ENCODE peak calls at places on chromosomes 1 and 21, in five cellular contexts. E is effector memory CD4-positive, alpha-beta T cell; K is cardiac muscle cell; Q is PC-9; P is iPS DF 6.9. F is an unnamed sample.

GRCh38 chr1:25695066-25695990 is 78.7 kb downstream of the MAN1C1 start:
- DNase-seq in E (no peak), K (peak; percentile 99), Q (peak; percentile 60), P (no peak), F (no peak)

GRCh38 chr1:91781371-91781825 is 104.6 kb downstream of the TGFBR3 start:
- DNase-seq in E (no peak), K (peak; percentile 84), Q (no peak), P (no peak), F (no peak)

GRCh38 chr1:222392571-222392970 is 155.3 kb downstream of the HHIPL2 start:
- DNase-seq in E (no peak), K (no peak), Q (no peak), P (no peak), F (no peak)

GRCh38 chr21:15242906-15243305 is 178.1 kb upstream of the NRIP1 start:
- DNase-seq in E (no peak), K (no peak), Q (no peak), P (no peak), F (no peak)

GRCh38 chr1:89692601-89693503 is 59.9 kb downstream of the LRRC8C start:
- DNase-seq in E (no peak), K (peak; percentile 33), Q (no peak), P (no peak), F (no peak)

GRCh38 chr1:229271448-229272120 is 673 bp downstream of the RAB4A start:
- DNase-seq in E (peak; percentile 15), K (peak; percentile 38), Q (no peak), P (no peak), F (peak; percentile 40)

GRCh38 chr1:114510235-114511047 is 562 bp downstream of the TRIM33 start:
- DNase-seq in E (peak; percentile 15), K (peak; percentile 43), Q (peak; percentile 46), P (no peak), F (no peak)

GRCh38 chr1:18312961-18313360 is 167.8 kb upstream of the KLHDC7A start:
- DNase-seq in E (no peak), K (no peak), Q (no peak), P (no peak), F (no peak)

GRCh38 chr1:226603976-226604845 is 55.6 kb downstream of the STUM start:
- DNase-seq in E (no peak), K (peak; percentile 12), Q (no peak), P (peak; percentile 39), F (no peak)

GRCh38 chr1:162369571-162369970 is 7.1 kb downstream of the SPATA46 start:
- DNase-seq in E (no peak), K (no peak), Q (no peak), P (no peak), F (no peak)

GRCh38 chr1:211741116-211741515 is 65.7 kb upstream of the NEK2 start:
- DNase-seq in E (no peak), K (peak; percentile 7), Q (no peak), P (no peak), F (no peak)

GRCh38 chr1:34792424-34792823 is 375 bp upstream of the GJA4 start:
- DNase-seq in E (no peak), K (no peak), Q (no peak), P (no peak), F (no peak)

GRCh38 chr1:22142315-22143064 is 407 bp downstream of the WNT4 start:
- DNase-seq in E (no peak), K (no peak), Q (peak; percentile 35), P (no peak), F (no peak)

GRCh38 chr1:182570611-182570970 is 18.5 kb downstream of the RNASEL start:
- DNase-seq in E (no peak), K (no peak), Q (no peak), P (no peak), F (no peak)

GRCh38 chr1:82806133-82806532 is 1005.4 kb downstream of the ADGRL2 start:
- DNase-seq in E (no peak), K (no peak), Q (no peak), P (no peak), F (no peak)

GRCh38 chr1:219537182-219537581 is 75.7 kb downstream of the ZC3H11B start:
- DNase-seq in E (no peak), K (no peak), Q (no peak), P (no peak), F (no peak)

GRCh38 chr21:39030127-39030884 is 152.9 kb downstream of the PSMG1 start:
- DNase-seq in E (no peak), K (no peak), Q (peak; percentile 81), P (peak; percentile 83), F (no peak)

GRCh38 chr1:55703726-55704363 is 488.7 kb upstream of the USP24 start:
- DNase-seq in E (no peak), K (no peak), Q (no peak), P (no peak), F (no peak)

DNA sequence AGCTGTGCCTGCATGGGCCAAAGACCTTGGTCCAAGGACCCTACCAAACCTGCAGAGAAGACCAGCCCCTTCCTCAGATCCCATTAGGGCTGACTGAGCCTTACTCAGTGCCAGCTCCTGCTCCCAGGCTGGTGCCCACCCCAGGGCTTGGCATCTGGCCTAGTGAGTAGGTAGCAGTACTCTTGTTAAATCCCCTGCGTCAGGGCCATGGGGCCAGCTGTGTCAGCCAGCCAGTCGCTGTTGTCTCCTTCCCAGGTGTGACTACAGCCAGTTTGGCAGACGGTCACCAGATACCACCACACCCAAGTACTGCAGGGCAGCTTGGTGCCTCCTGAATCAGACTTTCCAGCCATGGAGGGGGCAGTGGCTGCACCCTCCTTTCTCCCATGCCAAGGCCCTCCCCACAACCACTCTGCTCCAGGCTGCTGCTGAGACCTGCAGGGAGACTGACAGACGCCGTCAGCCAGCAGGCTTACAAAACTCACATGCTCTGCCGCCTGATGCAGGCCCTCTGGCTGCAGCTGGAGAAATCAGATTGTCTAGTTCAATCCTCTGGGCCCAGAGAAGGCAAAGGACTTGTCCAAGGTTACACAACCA is 3.0 kb downstream of the TENT5B start:
- DNase-seq in E (no peak), K (no peak), Q (peak; percentile 80), P (no peak), F (no peak)
- H3K4me3 ChIP-seq in E (no peak overlapping the region), K (no peak overlapping the region), Q (no peak overlapping the region), P (peak overlapping the region; percentile 6), F (no peak overlapping the region)

DNA sequence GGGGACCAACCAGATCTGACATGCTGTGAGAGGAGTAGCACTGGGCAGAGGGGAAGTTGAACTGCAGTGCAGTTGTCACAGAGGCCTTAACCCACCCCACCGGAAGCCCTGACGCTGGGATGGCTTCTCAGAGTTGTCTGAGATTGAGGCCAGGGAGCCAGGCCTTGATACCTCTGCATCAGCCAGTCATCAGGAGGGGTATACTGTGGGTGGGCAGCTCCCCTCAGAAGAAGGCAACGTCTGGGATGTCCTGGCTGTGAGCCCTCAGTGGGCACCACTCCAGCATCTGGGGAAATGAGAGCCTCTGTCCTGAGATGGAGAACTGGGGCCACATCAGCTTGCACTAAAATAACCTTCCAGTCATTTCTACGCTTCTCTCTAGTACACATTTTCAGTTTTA is 47.9 kb upstream of the BCAR3 start:
- DNase-seq in E (no peak), K (no peak), Q (no peak), P (no peak), F (no peak)
- H3K4me3 ChIP-seq in E (no peak overlapping the region), K (no peak overlapping the region), Q (no peak overlapping the region), P (no peak overlapping the region), F (no peak overlapping the region)

DNA sequence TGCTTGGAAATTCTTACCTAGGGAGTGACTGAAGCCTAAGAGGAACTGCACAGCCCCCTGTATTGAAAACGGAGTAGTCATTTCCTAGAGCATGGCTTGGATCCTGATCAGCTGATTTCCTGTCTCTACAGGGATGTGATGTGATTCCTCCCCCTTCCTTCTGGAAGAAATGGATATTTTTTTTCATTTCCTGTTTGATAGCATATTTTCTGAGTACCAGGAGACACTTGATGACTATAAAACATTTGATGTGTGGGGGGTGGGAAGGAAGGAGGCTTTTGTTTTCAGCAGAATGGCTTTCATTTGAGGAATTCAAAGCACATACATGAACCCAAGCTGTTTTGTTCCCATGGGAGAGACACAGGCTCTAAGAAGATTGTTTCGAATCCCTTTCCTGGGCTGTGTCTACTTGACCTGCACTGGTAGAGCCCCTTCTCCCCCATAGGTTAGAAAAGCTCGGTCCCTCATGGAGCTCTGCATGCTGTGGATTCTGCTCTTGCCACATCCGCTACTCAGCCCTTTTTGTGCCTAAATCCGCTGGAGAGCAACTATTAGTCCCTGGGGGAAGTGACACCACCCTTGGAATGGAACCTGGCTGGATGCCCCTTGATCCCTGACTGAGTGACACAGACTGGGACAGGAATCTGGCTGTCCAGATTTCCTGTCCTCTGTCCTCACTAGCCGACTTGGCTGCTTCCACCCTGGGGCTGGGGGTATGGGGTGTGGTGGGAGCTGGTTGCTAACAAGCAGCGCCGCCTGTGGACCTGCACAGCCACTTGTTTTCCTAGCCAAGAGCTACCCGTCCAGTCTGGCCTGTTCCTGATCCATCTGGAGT is 71.8 kb upstream of the MACF1 start:
- DNase-seq in E (no peak), K (peak; percentile 65), Q (peak; percentile 95), P (peak; percentile 74), F (no peak)
- H3K4me3 ChIP-seq in E (no peak overlapping the region), K (no peak overlapping the region), Q (no peak overlapping the region), P (no peak overlapping the region), F (no peak overlapping the region)

GRCh38 chr21:43866659-43867331 is 1.8 kb downstream of the AGPAT3 start:
- DNase-seq in E (peak; percentile 63), K (no peak), Q (no peak), P (no peak), F (peak; percentile 69)

GRCh38 chr21:43864806-43865470 is at the start of gene AGPAT3:
- DNase-seq in E (peak; percentile 18), K (no peak), Q (no peak), P (no peak), F (peak; percentile 24)

GRCh38 chr21:43867332-43867703 is 2.3 kb downstream of the AGPAT3 start:
- DNase-seq in E (no peak), K (no peak), Q (no peak), P (no peak), F (no peak)

GRCh38 chr21:43865471-43866181 is 603 bp downstream of the AGPAT3 start:
- DNase-seq in E (peak; percentile 43), K (peak; percentile 38), Q (peak; percentile 34), P (no peak), F (peak; percentile 42)

DNA sequence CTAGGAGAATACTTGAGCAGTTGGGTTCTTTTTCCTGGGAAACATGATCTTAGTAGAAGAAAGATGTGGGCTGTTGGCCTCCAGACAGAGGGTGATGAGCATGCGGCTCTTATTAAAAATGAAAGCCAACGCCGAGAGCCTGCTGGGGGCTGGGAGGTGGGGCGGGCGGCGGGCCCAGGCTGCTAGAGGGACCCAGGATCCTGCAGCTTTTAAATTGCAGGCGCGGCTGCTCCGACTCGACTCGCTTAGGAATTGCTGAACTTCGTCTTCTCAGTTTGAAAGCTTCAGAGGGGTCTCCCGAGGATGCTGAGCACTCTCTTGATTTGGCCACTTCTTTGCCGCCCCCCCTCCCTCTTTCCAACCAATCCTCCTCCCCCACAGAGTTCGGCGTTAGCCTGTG is 1.2 kb downstream of the AGPAT3 start:
- DNase-seq in E (peak; percentile 22), K (peak; percentile 56), Q (no peak), P (no peak), F (peak; percentile 60)
- H3K4me3 ChIP-seq in E (peak overlapping the region; percentile 76), K (peak overlapping the region; percentile 55), Q (peak overlapping the region; percentile 62), P (no peak overlapping the region), F (peak overlapping the region; percentile 70)

DNA sequence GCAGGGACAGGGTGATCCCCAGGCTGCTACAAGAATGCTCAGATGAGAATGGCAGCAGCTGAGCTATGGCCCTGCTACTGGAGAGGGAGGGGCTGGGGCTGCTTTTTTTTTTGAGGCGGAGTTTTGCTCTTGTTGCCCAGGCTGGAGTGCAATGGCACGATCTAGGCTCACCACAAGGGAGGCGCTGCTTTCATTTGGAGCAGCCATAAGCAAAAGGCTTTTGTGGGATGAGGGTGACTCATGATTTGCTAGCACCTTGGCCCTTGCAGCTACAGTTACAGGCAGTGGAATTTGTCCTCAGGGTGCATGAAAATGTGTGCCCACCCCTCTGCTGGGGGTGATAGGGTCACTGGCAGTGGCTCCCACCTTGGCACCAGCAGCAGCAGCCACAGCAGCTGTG is 32.4 kb upstream of the CYP4A22 start:
- DNase-seq in E (no peak), K (no peak), Q (peak; percentile 3), P (no peak), F (no peak)
- H3K4me3 ChIP-seq in E (no peak overlapping the region), K (no peak overlapping the region), Q (no peak overlapping the region), P (no peak overlapping the region), F (no peak overlapping the region)